ENCODE peak calls at places on chromosomes 11 and 22, in five cellular contexts. One of them, this sample, is unnamed. For H3K27me3, the result is how much of the 10 kb centered on the place peaks cover.

GRCh38 chr11:131888230-131888826 is 517.9 kb downstream of the NTM start:
- DNase-seq in Peyer's patch: no peak
- DNase-seq in stomach: no peak
- DNase-seq in body of pancreas: no peak
- DNase-seq in PC-3: peak
- DNase-seq in this sample: peak

GRCh38 chr22:47624277-47625012 is 862.0 kb downstream of the TBC1D22A start:
- DNase-seq in body of pancreas: no peak
- DNase-seq in Peyer's patch: peak
- DNase-seq in stomach: no peak
- DNase-seq in PC-3: no peak
- DNase-seq in this sample: no peak

GRCh38 chr11:69387409-69387885 is 93.5 kb downstream of the MYEOV start:
- DNase-seq in Peyer's patch: no peak
- DNase-seq in stomach: no peak
- DNase-seq in body of pancreas: no peak
- DNase-seq in PC-3: peak
- DNase-seq in this sample: no peak

GRCh38 chr22:39635719-39636118 is 65.2 kb downstream of the CACNA1I start:
- DNase-seq in body of pancreas: no peak
- DNase-seq in Peyer's patch: no peak
- DNase-seq in stomach: no peak
- DNase-seq in PC-3: no peak
- DNase-seq in this sample: no peak

GRCh38 chr22:49546811-49547585 is 280.7 kb downstream of the BRD1 start:
- DNase-seq in stomach: no peak
- DNase-seq in PC-3: no peak
- DNase-seq in Peyer's patch: peak
- DNase-seq in body of pancreas: no peak
- DNase-seq in this sample: no peak

GRCh38 chr22:34812631-34813030 is 253.3 kb upstream of the ISX start:
- DNase-seq in stomach: no peak
- DNase-seq in body of pancreas: no peak
- DNase-seq in Peyer's patch: no peak
- DNase-seq in PC-3: no peak
- DNase-seq in this sample: no peak

GRCh38 chr11:19060629-19061028 is at the start of gene MRGPRX2:
- DNase-seq in Peyer's patch: no peak
- DNase-seq in PC-3: no peak
- DNase-seq in stomach: no peak
- DNase-seq in body of pancreas: no peak
- DNase-seq in this sample: no peak

GRCh38 chr22:32862083-32862482 is 60.6 kb downstream of the TIMP3 start:
- DNase-seq in body of pancreas: no peak
- DNase-seq in PC-3: no peak
- DNase-seq in stomach: no peak
- DNase-seq in Peyer's patch: no peak
- DNase-seq in this sample: no peak

GRCh38 chr22:26471522-26471921 is 12.1 kb downstream of the HPS4 start:
- DNase-seq in body of pancreas: no peak
- DNase-seq in stomach: peak
- DNase-seq in Peyer's patch: no peak
- DNase-seq in PC-3: peak
- DNase-seq in this sample: peak

GRCh38 chr11:121426476-121427454 is 25.3 kb upstream of the SORL1 start:
- DNase-seq in Peyer's patch: peak
- DNase-seq in body of pancreas: no peak
- DNase-seq in stomach: peak
- DNase-seq in PC-3: peak
- DNase-seq in this sample: no peak

GRCh38 chr11:42996742-42997307 is 315.0 kb upstream of the API5 start:
- DNase-seq in body of pancreas: no peak
- DNase-seq in stomach: no peak
- DNase-seq in Peyer's patch: no peak
- DNase-seq in PC-3: no peak
- DNase-seq in this sample: no peak

GRCh38 chr11:46901156-46901555 is 17.2 kb downstream of the LRP4 start:
- DNase-seq in stomach: no peak
- DNase-seq in Peyer's patch: no peak
- DNase-seq in body of pancreas: no peak
- DNase-seq in PC-3: peak
- DNase-seq in this sample: no peak

GRCh38 chr11:121351089-121351488 is 58.5 kb downstream of the SC5D start:
- DNase-seq in stomach: no peak
- DNase-seq in Peyer's patch: no peak
- DNase-seq in body of pancreas: no peak
- DNase-seq in PC-3: no peak
- DNase-seq in this sample: no peak

GRCh38 chr22:39233736-39234120 is 11.1 kb downstream of the PDGFB start:
- DNase-seq in body of pancreas: no peak
- DNase-seq in Peyer's patch: no peak
- DNase-seq in stomach: no peak
- DNase-seq in PC-3: no peak
- DNase-seq in this sample: no peak

GRCh38 chr11:119991022-119991404 is 146.9 kb downstream of the TRIM29 start:
- DNase-seq in Peyer's patch: no peak
- DNase-seq in PC-3: no peak
- DNase-seq in body of pancreas: no peak
- DNase-seq in stomach: no peak
- DNase-seq in this sample: no peak

GRCh38 chr11:124801014-124801413 is 808 bp upstream of the MSANTD2 start:
- DNase-seq in Peyer's patch: no peak
- DNase-seq in stomach: no peak
- DNase-seq in body of pancreas: no peak
- DNase-seq in PC-3: peak
- DNase-seq in this sample: peak

GRCh38 chr22:24153353-24153752 is 27.9 kb upstream of the SUSD2 start:
- DNase-seq in PC-3: no peak
- DNase-seq in stomach: no peak
- DNase-seq in body of pancreas: no peak
- DNase-seq in Peyer's patch: no peak
- DNase-seq in this sample: peak

GRCh38 chr11:75476716-75477613 is 44.0 kb upstream of the KLHL35 start:
- DNase-seq in Peyer's patch: peak
- DNase-seq in body of pancreas: peak
- DNase-seq in stomach: peak
- DNase-seq in PC-3: no peak
- DNase-seq in this sample: no peak

GRCh38 chr11:19268901-19269300 is 28.2 kb upstream of the E2F8 start:
- DNase-seq in body of pancreas: no peak
- DNase-seq in stomach: no peak
- DNase-seq in PC-3: peak
- DNase-seq in Peyer's patch: no peak
- DNase-seq in this sample: no peak

GRCh38 chr11:133835258-133836075 is 9.8 kb downstream of the SPATA19 start:
- DNase-seq in Peyer's patch: no peak
- DNase-seq in PC-3: peak
- DNase-seq in stomach: no peak
- DNase-seq in body of pancreas: peak
- DNase-seq in this sample: peak

GRCh38 chr11:109040303-109040702 is 375.4 kb downstream of the DDX10 start:
- DNase-seq in Peyer's patch: no peak
- DNase-seq in body of pancreas: no peak
- DNase-seq in stomach: no peak
- DNase-seq in PC-3: peak
- DNase-seq in this sample: no peak

GRCh38 chr22:17862646-17863181 is 88.4 kb upstream of the BID start:
- DNase-seq in PC-3: peak
- DNase-seq in body of pancreas: no peak
- DNase-seq in stomach: no peak
- DNase-seq in Peyer's patch: no peak
- DNase-seq in this sample: no peak

GRCh38 chr22:29115682-29116313 is 43.0 kb downstream of the KREMEN1 start:
- DNase-seq in stomach: no peak
- DNase-seq in PC-3: no peak
- DNase-seq in Peyer's patch: no peak
- DNase-seq in body of pancreas: no peak
- DNase-seq in this sample: no peak

GRCh38 chr11:68581439-68581838 is 102.9 kb upstream of the GAL start:
- DNase-seq in stomach: no peak
- DNase-seq in PC-3: no peak
- DNase-seq in body of pancreas: no peak
- DNase-seq in Peyer's patch: no peak
- DNase-seq in this sample: no peak

GRCh38 chr11:8265681-8266241 is 2.1 kb upstream of the LMO1 start:
- DNase-seq in PC-3: no peak
- DNase-seq in stomach: no peak
- DNase-seq in Peyer's patch: peak
- DNase-seq in body of pancreas: no peak
- DNase-seq in this sample: no peak

GRCh38 chr11:5280582-5281102 is 10.9 kb upstream of the HBE1 start:
- DNase-seq in body of pancreas: peak
- DNase-seq in stomach: peak
- DNase-seq in Peyer's patch: no peak
- DNase-seq in PC-3: peak
- DNase-seq in this sample: peak

GRCh38 chr11:97202613-97203292 is 812.9 kb downstream of the JRKL start:
- DNase-seq in PC-3: no peak
- DNase-seq in stomach: no peak
- DNase-seq in body of pancreas: no peak
- DNase-seq in Peyer's patch: no peak
- DNase-seq in this sample: no peak

GRCh38 chr11:120339394-120339890 is 3.2 kb downstream of the ARHGEF12 start:
- DNase-seq in Peyer's patch: no peak
- DNase-seq in body of pancreas: no peak
- DNase-seq in stomach: peak
- DNase-seq in PC-3: peak
- DNase-seq in this sample: no peak

GRCh38 chr11:13110929-13111812 is 102.1 kb downstream of the RASSF10 start:
- DNase-seq in Peyer's patch: no peak
- DNase-seq in stomach: no peak
- DNase-seq in body of pancreas: no peak
- DNase-seq in PC-3: peak
- DNase-seq in this sample: peak

GRCh38 chr22:50530280-50530856 is 556 bp upstream of the TYMP start:
- DNase-seq in body of pancreas: peak
- DNase-seq in Peyer's patch: peak
- DNase-seq in PC-3: peak
- DNase-seq in stomach: peak
- DNase-seq in this sample: peak

GRCh38 chr22:47281126-47282106 is 519.0 kb downstream of the TBC1D22A start:
- DNase-seq in body of pancreas: no peak
- DNase-seq in Peyer's patch: no peak
- DNase-seq in PC-3: peak
- DNase-seq in stomach: no peak
- DNase-seq in this sample: no peak

GRCh38 chr11:35034401-35034800 is 104.6 kb upstream of the CD44 start:
- DNase-seq in Peyer's patch: no peak
- DNase-seq in body of pancreas: no peak
- DNase-seq in PC-3: no peak
- DNase-seq in stomach: no peak
- DNase-seq in this sample: no peak

GRCh38 chr11:101880208-101880607 is 34.6 kb upstream of the CEP126 start:
- DNase-seq in Peyer's patch: no peak
- DNase-seq in body of pancreas: no peak
- DNase-seq in stomach: no peak
- DNase-seq in PC-3: peak
- DNase-seq in this sample: peak

GRCh38 chr11:96156379-96156722 is 186.6 kb downstream of the MAML2 start:
- DNase-seq in stomach: no peak
- DNase-seq in PC-3: no peak
- DNase-seq in Peyer's patch: no peak
- DNase-seq in body of pancreas: no peak
- DNase-seq in this sample: no peak

GRCh38 chr11:1838077-1838425 is 730 bp upstream of the TNNI2 start:
- DNase-seq in PC-3: no peak
- DNase-seq in body of pancreas: no peak
- DNase-seq in stomach: no peak
- DNase-seq in Peyer's patch: no peak
- DNase-seq in this sample: no peak
- TF ChIP-seq CTCF in PC-3: no peak
- TF ChIP-seq CTCF in body of pancreas: no peak
- TF ChIP-seq CTCF in stomach: no peak
- TF ChIP-seq CTCF in Peyer's patch: no peak
- TF ChIP-seq CTCF in this sample: no peak

DNA sequence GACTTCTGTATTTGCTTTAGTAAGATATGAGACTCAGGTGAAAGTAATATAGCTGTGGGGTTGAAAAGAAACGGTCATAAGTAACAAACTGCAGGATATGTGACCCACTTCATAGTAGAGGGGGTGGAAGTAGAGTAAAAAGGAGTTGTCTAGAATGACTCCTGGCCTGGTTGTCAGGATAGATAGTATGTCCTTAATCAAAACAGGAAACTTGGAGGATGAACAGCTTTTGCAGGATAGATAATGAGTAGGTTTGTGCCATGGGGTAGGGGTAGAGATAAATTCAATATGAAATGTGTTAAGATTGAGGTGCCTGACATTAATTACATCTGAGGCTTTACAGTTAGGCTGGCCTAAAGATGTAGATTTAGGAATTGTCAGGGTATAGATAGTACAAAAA is 47.0 kb upstream of the B3GNT6 start:
- DNase-seq in stomach: no peak
- DNase-seq in Peyer's patch: no peak
- DNase-seq in PC-3: no peak
- DNase-seq in body of pancreas: no peak
- DNase-seq in this sample: no peak
- H3K27me3 ChIP-seq in stomach: under half
- H3K27me3 ChIP-seq in Peyer's patch: under half
- H3K27me3 ChIP-seq in PC-3: under half
- H3K27me3 ChIP-seq in body of pancreas: under half
- H3K27me3 ChIP-seq in this sample: under half

DNA sequence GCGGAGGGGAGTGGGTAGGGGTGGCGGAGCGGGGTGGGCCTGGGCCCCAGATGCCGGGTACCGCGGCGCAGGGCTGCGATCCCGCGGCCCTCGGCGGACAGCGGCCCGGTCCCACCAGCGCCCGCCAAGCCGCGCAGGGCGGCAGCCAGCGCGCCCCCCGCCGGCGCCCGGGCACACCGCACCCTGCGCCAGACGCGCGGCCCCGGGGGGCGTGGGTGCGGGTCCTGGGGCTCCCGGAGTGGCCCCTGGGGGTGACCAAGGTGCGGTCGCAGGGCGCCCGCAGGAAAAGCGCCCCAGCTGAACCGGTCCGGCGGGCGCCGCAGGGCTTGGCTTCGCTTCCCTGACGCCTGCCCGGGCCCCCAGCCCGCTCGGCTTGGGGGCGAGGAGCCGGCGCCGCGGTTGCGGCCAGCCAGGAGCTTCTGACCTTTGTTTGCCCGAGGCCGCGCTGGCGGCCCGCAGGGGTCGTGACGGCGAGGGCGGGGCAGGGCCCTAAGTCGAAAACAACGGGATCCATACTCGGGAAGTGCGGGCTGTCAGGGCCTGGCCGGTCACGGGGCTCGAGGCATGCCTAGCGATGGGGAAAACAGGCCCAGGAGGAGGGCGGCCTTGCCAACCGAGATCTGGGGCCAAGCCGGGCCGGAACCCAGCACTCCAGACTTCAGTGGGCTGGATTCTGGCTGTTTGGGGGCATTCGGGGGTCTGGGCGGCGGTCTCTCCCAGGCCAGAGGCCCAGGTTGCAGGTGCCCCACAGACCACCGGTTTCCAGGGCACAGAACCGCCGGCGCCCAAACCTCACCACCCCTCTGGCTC is 581 bp upstream of the AP5B1 start:
- DNase-seq in PC-3: peak
- DNase-seq in Peyer's patch: peak
- DNase-seq in stomach: no peak
- DNase-seq in body of pancreas: no peak
- DNase-seq in this sample: no peak
- TF ChIP-seq CTCF in PC-3: peak
- TF ChIP-seq CTCF in Peyer's patch: peak
- TF ChIP-seq CTCF in stomach: peak
- TF ChIP-seq CTCF in body of pancreas: no peak
- TF ChIP-seq CTCF in this sample: no peak

GRCh38 chr11:36374726-36375125 is 78.6 kb downstream of the PRR5L start:
- DNase-seq in PC-3: no peak
- DNase-seq in stomach: no peak
- DNase-seq in body of pancreas: no peak
- DNase-seq in Peyer's patch: no peak
- DNase-seq in this sample: no peak
- H3K27me3 ChIP-seq in PC-3: under half
- H3K27me3 ChIP-seq in stomach: under half
- H3K27me3 ChIP-seq in body of pancreas: under half
- H3K27me3 ChIP-seq in Peyer's patch: under half
- H3K27me3 ChIP-seq in this sample: under half

This sample was measured in brain microvascular endothelial cell.